ENCODE peak calls at places on chromosome 15, in five cellular contexts. One of them, this sample, is unnamed.

GRCh38 chr15:51866161-51866560 is 36.7 kb downstream of the TMOD3 start:
- DNase-seq in ovary: no peak
- DNase-seq in GM12865: no peak
- DNase-seq in upper lobe of right lung: no peak
- DNase-seq in ELR: no peak
- DNase-seq in this sample: no peak

GRCh38 chr15:74504418-74504817 is 36.6 kb upstream of the ARID3B start:
- DNase-seq in ovary: no peak
- DNase-seq in GM12865: no peak
- DNase-seq in upper lobe of right lung: no peak
- DNase-seq in ELR: peak
- DNase-seq in this sample: no peak

GRCh38 chr15:77482570-77482969 is 61.9 kb downstream of the HMG20A start:
- DNase-seq in ovary: no peak
- DNase-seq in GM12865: no peak
- DNase-seq in upper lobe of right lung: no peak
- DNase-seq in ELR: peak
- DNase-seq in this sample: no peak

GRCh38 chr15:90675464-90675863 is 41.7 kb upstream of the BLM start:
- DNase-seq in ovary: no peak
- DNase-seq in GM12865: no peak
- DNase-seq in upper lobe of right lung: no peak
- DNase-seq in ELR: no peak
- DNase-seq in this sample: no peak

GRCh38 chr15:40449275-40449674 is 8.5 kb downstream of the BAHD1 start:
- DNase-seq in ovary: no peak
- DNase-seq in GM12865: no peak
- DNase-seq in upper lobe of right lung: no peak
- DNase-seq in ELR: peak
- DNase-seq in this sample: no peak

GRCh38 chr15:61880079-61880478 is 180.2 kb downstream of the VPS13C start:
- DNase-seq in ovary: no peak
- DNase-seq in GM12865: no peak
- DNase-seq in upper lobe of right lung: no peak
- DNase-seq in ELR: no peak
- DNase-seq in this sample: no peak

GRCh38 chr15:30924353-30924752 is 20.6 kb downstream of the FAN1 start:
- DNase-seq in ovary: no peak
- DNase-seq in GM12865: no peak
- DNase-seq in upper lobe of right lung: no peak
- DNase-seq in ELR: peak
- DNase-seq in this sample: no peak

GRCh38 chr15:39232512-39232911 is 348.4 kb upstream of the THBS1 start:
- DNase-seq in ovary: no peak
- DNase-seq in GM12865: no peak
- DNase-seq in upper lobe of right lung: no peak
- DNase-seq in ELR: peak
- DNase-seq in this sample: peak

GRCh38 chr15:75081150-75081549 is 57.8 kb downstream of the PPCDC start:
- DNase-seq in ovary: no peak
- DNase-seq in GM12865: no peak
- DNase-seq in upper lobe of right lung: no peak
- DNase-seq in ELR: no peak
- DNase-seq in this sample: no peak

GRCh38 chr15:101175396-101175795 is 76.5 kb downstream of the CHSY1 start:
- DNase-seq in ovary: no peak
- DNase-seq in GM12865: no peak
- DNase-seq in upper lobe of right lung: no peak
- DNase-seq in ELR: no peak
- DNase-seq in this sample: no peak

GRCh38 chr15:57541805-57542504 is 49.7 kb upstream of the MYZAP start:
- DNase-seq in ovary: peak
- DNase-seq in GM12865: peak
- DNase-seq in upper lobe of right lung: no peak
- DNase-seq in ELR: peak
- DNase-seq in this sample: peak

GRCh38 chr15:44193651-44194396 is 1.2 kb downstream of the FRMD5 start:
- DNase-seq in ovary: no peak
- DNase-seq in GM12865: no peak
- DNase-seq in upper lobe of right lung: no peak
- DNase-seq in ELR: peak
- DNase-seq in this sample: peak

GRCh38 chr15:69648775-69649735 is 196.4 kb downstream of the RPLP1 start:
- DNase-seq in ovary: peak
- DNase-seq in GM12865: no peak
- DNase-seq in upper lobe of right lung: no peak
- DNase-seq in ELR: no peak
- DNase-seq in this sample: no peak

GRCh38 chr15:63605816-63606215 is 8.6 kb downstream of the FBXL22 start:
- DNase-seq in ovary: no peak
- DNase-seq in GM12865: peak
- DNase-seq in upper lobe of right lung: no peak
- DNase-seq in ELR: peak
- DNase-seq in this sample: no peak

GRCh38 chr15:94064676-94065313 is 166.6 kb upstream of the MCTP2 start:
- DNase-seq in ovary: no peak
- DNase-seq in GM12865: no peak
- DNase-seq in upper lobe of right lung: no peak
- DNase-seq in ELR: no peak
- DNase-seq in this sample: no peak

GRCh38 chr15:48395532-48396011 is 64.3 kb downstream of the DUT start:
- DNase-seq in ovary: peak
- DNase-seq in GM12865: no peak
- DNase-seq in upper lobe of right lung: no peak
- DNase-seq in ELR: peak
- DNase-seq in this sample: no peak

GRCh38 chr15:90483012-90483307 is 46.8 kb upstream of the CRTC3 start:
- DNase-seq in ovary: no peak
- DNase-seq in GM12865: no peak
- DNase-seq in upper lobe of right lung: no peak
- DNase-seq in ELR: no peak
- DNase-seq in this sample: no peak

GRCh38 chr15:73789491-73790240 is 36.5 kb upstream of the INSYN1 start:
- DNase-seq in ovary: no peak
- DNase-seq in GM12865: no peak
- DNase-seq in upper lobe of right lung: no peak
- DNase-seq in ELR: no peak
- DNase-seq in this sample: no peak

GRCh38 chr15:64975390-64975789 is 14.3 kb downstream of the SPG21 start:
- DNase-seq in ovary: no peak
- DNase-seq in GM12865: no peak
- DNase-seq in upper lobe of right lung: no peak
- DNase-seq in ELR: no peak
- DNase-seq in this sample: no peak

GRCh38 chr15:51776952-51777574 is 25.7 kb downstream of the TMOD2 start:
- DNase-seq in ovary: peak
- DNase-seq in GM12865: peak
- DNase-seq in upper lobe of right lung: no peak
- DNase-seq in ELR: peak
- DNase-seq in this sample: peak

GRCh38 chr15:70376929-70377691 is 279.4 kb upstream of the TLE3 start:
- DNase-seq in ovary: peak
- DNase-seq in GM12865: no peak
- DNase-seq in upper lobe of right lung: peak
- DNase-seq in ELR: peak
- DNase-seq in this sample: peak

GRCh38 chr15:65249641-65250040 is 37.0 kb downstream of the PARP16 start:
- DNase-seq in ovary: no peak
- DNase-seq in GM12865: peak
- DNase-seq in upper lobe of right lung: no peak
- DNase-seq in ELR: no peak
- DNase-seq in this sample: no peak

GRCh38 chr15:58257776-58258325 is 119.7 kb downstream of the AQP9 start:
- DNase-seq in ovary: no peak
- DNase-seq in GM12865: no peak
- DNase-seq in upper lobe of right lung: no peak
- DNase-seq in ELR: no peak
- DNase-seq in this sample: no peak

GRCh38 chr15:69410290-69410874 is 3.8 kb upstream of the KIF23 start:
- DNase-seq in ovary: no peak
- DNase-seq in GM12865: peak
- DNase-seq in upper lobe of right lung: no peak
- DNase-seq in ELR: peak
- DNase-seq in this sample: peak

GRCh38 chr15:69974321-69974720 is 123.4 kb downstream of the TLE3 start:
- DNase-seq in ovary: no peak
- DNase-seq in GM12865: no peak
- DNase-seq in upper lobe of right lung: no peak
- DNase-seq in ELR: no peak
- DNase-seq in this sample: no peak

GRCh38 chr15:76176487-76177085 is 116.8 kb downstream of the TMEM266 start:
- DNase-seq in ovary: no peak
- DNase-seq in GM12865: no peak
- DNase-seq in upper lobe of right lung: no peak
- DNase-seq in ELR: no peak
- DNase-seq in this sample: no peak

GRCh38 chr15:45162771-45163507 is 24.8 kb downstream of the SHF start:
- DNase-seq in ovary: peak
- DNase-seq in GM12865: peak
- DNase-seq in upper lobe of right lung: peak
- DNase-seq in ELR: peak
- DNase-seq in this sample: peak

GRCh38 chr15:83207622-83208356 is at the start of gene HDGFL3:
- DNase-seq in ovary: peak
- DNase-seq in GM12865: peak
- DNase-seq in upper lobe of right lung: peak
- DNase-seq in ELR: peak
- DNase-seq in this sample: peak

GRCh38 chr15:27059610-27060202 is 88.7 kb downstream of the GABRG3 start:
- DNase-seq in ovary: no peak
- DNase-seq in GM12865: peak
- DNase-seq in upper lobe of right lung: no peak
- DNase-seq in ELR: peak
- DNase-seq in this sample: peak

GRCh38 chr15:73744293-73744692 is 8.9 kb downstream of the INSYN1 start:
- DNase-seq in ovary: no peak
- DNase-seq in GM12865: no peak
- DNase-seq in upper lobe of right lung: no peak
- DNase-seq in ELR: no peak
- DNase-seq in this sample: no peak

GRCh38 chr15:92797168-92798052 is 102.7 kb upstream of the CHD2 start:
- DNase-seq in ovary: peak
- DNase-seq in GM12865: peak
- DNase-seq in upper lobe of right lung: no peak
- DNase-seq in ELR: peak
- DNase-seq in this sample: peak

GRCh38 chr15:78018445-78018844 is 59.1 kb downstream of the TBC1D2B start:
- DNase-seq in ovary: no peak
- DNase-seq in GM12865: no peak
- DNase-seq in upper lobe of right lung: no peak
- DNase-seq in ELR: no peak
- DNase-seq in this sample: no peak

GRCh38 chr15:90336705-90337141 is 15.4 kb upstream of the ZNF774 start:
- DNase-seq in ovary: no peak
- DNase-seq in GM12865: peak
- DNase-seq in upper lobe of right lung: no peak
- DNase-seq in ELR: peak
- DNase-seq in this sample: no peak

GRCh38 chr15:47674576-47675232 is 42.6 kb upstream of the SEMA6D start:
- DNase-seq in ovary: no peak
- DNase-seq in GM12865: no peak
- DNase-seq in upper lobe of right lung: no peak
- DNase-seq in ELR: no peak
- DNase-seq in this sample: no peak

GRCh38 chr15:66186049-66186825 is 67.3 kb downstream of the MEGF11 start:
- DNase-seq in ovary: no peak
- DNase-seq in GM12865: no peak
- DNase-seq in upper lobe of right lung: no peak
- DNase-seq in ELR: no peak
- DNase-seq in this sample: no peak

GRCh38 chr15:69556344-69556743 is 103.7 kb downstream of the RPLP1 start:
- DNase-seq in ovary: no peak
- DNase-seq in GM12865: no peak
- DNase-seq in upper lobe of right lung: no peak
- DNase-seq in ELR: no peak
- DNase-seq in this sample: no peak

GRCh38 chr15:83602021-83602420 is 51.9 kb upstream of the ADAMTSL3 start:
- DNase-seq in ovary: no peak
- DNase-seq in GM12865: no peak
- DNase-seq in upper lobe of right lung: no peak
- DNase-seq in ELR: peak
- DNase-seq in this sample: no peak

GRCh38 chr15:82936966-82937647 is 15.4 kb downstream of the HOMER2 start:
- DNase-seq in ovary: no peak
- DNase-seq in GM12865: no peak
- DNase-seq in upper lobe of right lung: no peak
- DNase-seq in ELR: peak
- DNase-seq in this sample: no peak

GRCh38 chr15:27933562-27933961 is 165.6 kb downstream of the OCA2 start:
- DNase-seq in ovary: no peak
- DNase-seq in GM12865: no peak
- DNase-seq in upper lobe of right lung: no peak
- DNase-seq in ELR: no peak
- DNase-seq in this sample: no peak

This sample was measured in SK-N-SH.